ENCODE peak calls at places on chromosomes 4 and X, in eight cellular contexts. W is omental fat pad; D is stimulated activated CD4-positive, alpha-beta T cell treated with anti-CD3 and anti-CD28 coated beads, Interleukin-4, amount 100 ng/mL, for 4 hours; L is H4; V is transverse colon; M is suprapubic skin; P is iPS-NIHi11; A is left cardiac atrium. I is an unnamed sample.

GRCh38 chrX:7233632-7234406 is 85.9 kb upstream of the PUDP start:
- DNase-seq in V (no peak), D (no peak), P (no peak), M (no peak), L (no peak), W (no peak), A (no peak), I (no peak)

GRCh38 chr4:150250998-150251651 is 172.9 kb downstream of the DCLK2 start:
- DNase-seq in L (no peak), W (no peak), D (no peak), P (peak), V (no peak), A (no peak), M (no peak), I (no peak)

GRCh38 chr4:107183155-107183774 is 147.2 kb upstream of the DKK2 start:
- DNase-seq in L (peak), V (no peak), W (no peak), M (no peak), A (peak), D (no peak), P (peak), I (peak)

GRCh38 chr4:85499573-85499972 is 24.6 kb downstream of the ARHGAP24 start:
- DNase-seq in M (no peak), W (no peak), L (no peak), A (no peak), P (no peak), D (no peak), V (no peak), I (no peak)

GRCh38 chrX:129663171-129663570 is 8.4 kb upstream of the APLN start:
- DNase-seq in P (no peak), V (no peak), W (no peak), M (no peak), D (no peak), L (no peak), A (no peak), I (no peak)

GRCh38 chr4:18421519-18421918 is 400.0 kb upstream of the LCORL start:
- DNase-seq in V (no peak), M (no peak), D (no peak), L (no peak), P (no peak), A (no peak), W (no peak), I (no peak)

GRCh38 chr4:3371581-3372001 is 70.2 kb upstream of the HGFAC start:
- DNase-seq in L (no peak), W (no peak), P (peak), M (no peak), V (no peak), A (no peak), D (no peak), I (no peak)

GRCh38 chr4:16082038-16082423 is 1.8 kb downstream of the PROM1 start:
- DNase-seq in W (no peak), V (no peak), L (no peak), A (no peak), P (peak), M (no peak), D (no peak), I (no peak)

GRCh38 chr4:54676062-54676461 is 18.3 kb downstream of the KIT start:
- DNase-seq in L (no peak), A (no peak), M (no peak), W (no peak), P (no peak), D (no peak), V (no peak), I (no peak)

GRCh38 chr4:7326693-7327340 is 107.9 kb downstream of the PSAPL1 start:
- DNase-seq in W (no peak), A (no peak), L (no peak), D (no peak), M (no peak), V (no peak), P (no peak), I (no peak)

GRCh38 chr4:19729873-19730735 is 521.6 kb upstream of the SLIT2 start:
- DNase-seq in W (no peak), P (no peak), M (no peak), L (peak), A (no peak), V (no peak), D (no peak), I (no peak)

GRCh38 chrX:63400340-63400739 is 49.2 kb upstream of the SPIN4 start:
- DNase-seq in V (no peak), W (no peak), A (no peak), L (no peak), D (no peak), M (no peak), P (no peak), I (no peak)

GRCh38 chr4:144627663-144628076 is 18.3 kb upstream of the HHIP start:
- DNase-seq in P (no peak), A (no peak), W (no peak), V (no peak), D (no peak), L (no peak), M (no peak), I (no peak)

GRCh38 chrX:74343970-74344622 is 40.1 kb downstream of the ZCCHC13 start:
- DNase-seq in V (peak), A (peak), P (peak), D (peak), L (peak), M (no peak), W (peak), I (peak)

GRCh38 chrX:29530520-29530919 is 684.8 kb upstream of the MAGEB2 start:
- DNase-seq in L (no peak), D (no peak), W (no peak), M (no peak), A (no peak), V (no peak), P (no peak), I (no peak)

GRCh38 chr4:48360966-48361470 is 19.7 kb downstream of the SLAIN2 start:
- DNase-seq in W (no peak), M (no peak), L (no peak), V (no peak), D (no peak), P (no peak), A (no peak), I (no peak)

GRCh38 chr4:7034262-7035081 is 8.7 kb upstream of the TADA2B start:
- DNase-seq in P (peak), V (no peak), L (no peak), A (no peak), W (no peak), M (no peak), D (no peak), I (no peak)

GRCh38 chr4:167282171-167282864 is 48.0 kb upstream of the SPOCK3 start:
- DNase-seq in M (no peak), W (no peak), L (no peak), A (no peak), V (no peak), D (no peak), P (no peak), I (no peak)

GRCh38 chr4:1610791-1611500 is 73.2 kb downstream of the FAM53A start:
- DNase-seq in P (peak), W (no peak), V (no peak), L (no peak), D (no peak), M (peak), A (peak), I (peak)

GRCh38 chr4:6779667-6780565 is 2.6 kb upstream of the KIAA0232 start:
- DNase-seq in L (no peak), P (peak), D (no peak), A (no peak), V (no peak), W (no peak), M (no peak), I (no peak)

GRCh38 chr4:84596826-84597225 is 13.9 kb downstream of the CDS1 start:
- DNase-seq in W (no peak), A (no peak), V (no peak), L (peak), P (peak), M (no peak), D (no peak), I (no peak)

GRCh38 chr4:135741583-135741982 is 1540.0 kb upstream of the PABPC4L start:
- DNase-seq in A (no peak), P (peak), D (no peak), W (no peak), V (no peak), L (no peak), M (no peak), I (no peak)

GRCh38 chrX:129655547-129656248 is 942 bp upstream of the APLN start:
- DNase-seq in L (no peak), W (no peak), M (no peak), V (no peak), A (no peak), P (no peak), D (no peak), I (no peak)

GRCh38 chr4:88320780-88321373 is 36.5 kb upstream of the PPM1K start:
- DNase-seq in A (no peak), P (peak), M (no peak), D (peak), W (no peak), V (peak), L (peak), I (no peak)

GRCh38 chr4:188295899-188296298 is 156.7 kb downstream of the TRIML1 start:
- DNase-seq in W (no peak), V (no peak), A (no peak), P (no peak), M (no peak), D (no peak), L (no peak), I (no peak)

GRCh38 chr4:101961144-101961543 is 170.6 kb downstream of the BANK1 start:
- DNase-seq in P (peak), M (no peak), W (no peak), L (peak), V (no peak), A (no peak), D (no peak), I (no peak)

GRCh38 chrX:129769467-129770154 is 10.1 kb upstream of the SASH3 start:
- DNase-seq in P (no peak), W (no peak), M (no peak), D (peak), V (peak), L (no peak), A (no peak), I (no peak)

GRCh38 chrX:45035071-45035470 is 162.1 kb downstream of the KDM6A start:
- DNase-seq in W (no peak), V (no peak), P (no peak), M (no peak), D (no peak), L (no peak), A (no peak), I (no peak)

GRCh38 chr4:171432536-171432935 is 380.7 kb upstream of the GALNTL6 start:
- DNase-seq in L (no peak), D (no peak), V (no peak), P (no peak), A (no peak), M (no peak), W (no peak), I (no peak)

GRCh38 chrX:73850124-73851013 is 287.4 kb downstream of the CHIC1 start:
- DNase-seq in W (no peak), L (peak), M (no peak), A (peak), P (peak), V (peak), D (no peak), I (peak)

GRCh38 chr4:88690355-88690754 is 7.3 kb downstream of the NAP1L5 start:
- DNase-seq in W (no peak), P (no peak), L (no peak), V (no peak), M (no peak), A (no peak), D (no peak), I (no peak)

GRCh38 chr4:81470456-81471327 is 1.0 kb downstream of the RASGEF1B start:
- DNase-seq in M (peak), D (peak), W (peak), V (peak), A (peak), L (no peak), P (peak), I (no peak)

GRCh38 chr4:73505567-73505966 is 24.0 kb downstream of the AFM start:
- DNase-seq in A (no peak), M (no peak), P (no peak), L (no peak), V (no peak), D (no peak), W (no peak), I (no peak)

GRCh38 chr4:2817701-2818350 is 24.9 kb downstream of the SH3BP2 start:
- DNase-seq in M (no peak), V (peak), A (no peak), P (peak), W (no peak), L (no peak), D (peak), I (peak)

GRCh38 chr4:4719446-4719845 is 140.0 kb upstream of the MSX1 start:
- DNase-seq in V (no peak), L (no peak), M (no peak), D (no peak), P (peak), A (no peak), W (no peak), I (no peak)

GRCh38 chr4:8328456-8328855 is 58.9 kb downstream of the HTRA3 start:
- DNase-seq in V (no peak), L (no peak), P (no peak), W (no peak), M (peak), A (no peak), D (no peak), I (peak)

GRCh38 chrX:81377329-81377728 is 175.4 kb downstream of the SH3BGRL start:
- DNase-seq in P (peak), V (no peak), L (no peak), A (no peak), W (no peak), M (no peak), D (no peak), I (no peak)

GRCh38 chr4:41296995-41297394 is 40.3 kb downstream of the UCHL1 start:
- DNase-seq in W (no peak), V (no peak), M (no peak), P (no peak), L (no peak), A (no peak), D (no peak), I (no peak)

GRCh38 chrX:38939067-38939466 is 137.8 kb downstream of the MID1IP1 start:
- DNase-seq in W (no peak), L (no peak), A (no peak), P (no peak), M (no peak), D (no peak), V (no peak), I (no peak)

I was measured in BE2C.